ENCODE peak calls at places on chromosomes 16 and 17, in four cellular contexts. I is H1, J is WTC11, R is GM12878. O is an unnamed sample.

GRCh38 chr16:4696905-4697866 is 3.8 kb downstream of the NUDT16L1 start:
- DNase-seq in I (no peak), J (no peak), R (no peak), O (no peak)

GRCh38 chr16:69727916-69728270 is 1.5 kb upstream of the NQO1 start:
- DNase-seq in I (no peak), J (no peak), R (no peak), O (no peak)

GRCh38 chr17:20092973-20093626 is 83.9 kb downstream of the SPECC1 start:
- DNase-seq in I (no peak), J (no peak), R (no peak), O (no peak)

GRCh38 chr17:74417178-74418045 is 14.5 kb upstream of the GPRC5C start:
- DNase-seq in I (no peak), J (no peak), R (peak), O (peak)

GRCh38 chr17:62650587-62650986 is 23.1 kb downstream of the MRC2 start:
- DNase-seq in I (no peak), J (peak), R (no peak), O (no peak)

GRCh38 chr17:18121201-18121600 is 12.6 kb downstream of the MYO15A start:
- DNase-seq in I (no peak), J (no peak), R (no peak), O (no peak)

GRCh38 chr16:53769185-53769584 is 65.2 kb downstream of the FTO start:
- DNase-seq in I (no peak), J (no peak), R (no peak), O (no peak)

GRCh38 chr17:49987290-49987585 is 7.8 kb downstream of the DLX3 start:
- DNase-seq in I (no peak), J (no peak), R (no peak), O (no peak)

GRCh38 chr16:82041542-82041941 is 6.5 kb downstream of the HSD17B2 start:
- DNase-seq in I (no peak), J (no peak), R (no peak), O (no peak)

GRCh38 chr17:55086635-55087058 is 118.1 kb downstream of the STXBP4 start:
- DNase-seq in I (no peak), J (no peak), R (no peak), O (no peak)

GRCh38 chr17:36534881-36535668 is at the start of gene PIGW:
- DNase-seq in I (peak), J (peak), R (peak), O (peak)

GRCh38 chr16:74773431-74774222 is 993 bp downstream of the FA2H start:
- DNase-seq in I (no peak), J (no peak), R (no peak), O (no peak)

GRCh38 chr17:28745052-28745776 is 1.4 kb downstream of the TRAF4 start:
- DNase-seq in I (no peak), J (peak), R (no peak), O (peak)

GRCh38 chr17:21029032-21029431 is 13.8 kb downstream of the USP22 start:
- DNase-seq in I (no peak), J (no peak), R (no peak), O (no peak)

GRCh38 chr17:58195518-58196123 is 3.1 kb downstream of the EPX start:
- DNase-seq in I (no peak), J (no peak), R (no peak), O (no peak)

GRCh38 chr16:4529085-4530060 is 9.2 kb downstream of the CDIP1 start:
- DNase-seq in I (peak), J (peak), R (peak), O (no peak)

GRCh38 chr17:52136173-52136572 is 22.3 kb downstream of the CA10 start:
- DNase-seq in I (no peak), J (no peak), R (no peak), O (no peak)

GRCh38 chr17:81342700-81343070 is 47.6 kb upstream of the SLC38A10 start:
- DNase-seq in I (no peak), J (peak), R (no peak), O (no peak)

GRCh38 chr17:7852919-7853692 is 1.8 kb upstream of the TMEM88 start:
- DNase-seq in I (no peak), J (peak), R (no peak), O (no peak)

GRCh38 chr16:58421529-58421928 is 29.3 kb downstream of the GINS3 start:
- DNase-seq in I (no peak), J (no peak), R (no peak), O (no peak)

GRCh38 chr16:27367463-27368357 is 34.3 kb upstream of the IL21R start:
- DNase-seq in I (peak), J (peak), R (peak), O (peak)

GRCh38 chr16:79932564-79932963 is 332.0 kb upstream of the MAF start:
- DNase-seq in I (no peak), J (no peak), R (no peak), O (no peak)

GRCh38 chr16:49019081-49019633 is 262.5 kb downstream of the CBLN1 start:
- DNase-seq in I (no peak), J (peak), R (no peak), O (no peak)

GRCh38 chr16:3067929-3068288 is 2.5 kb downstream of the IL32 start:
- DNase-seq in I (no peak), J (no peak), R (no peak), O (no peak)

GRCh38 chr16:5024632-5025031 is 9.1 kb downstream of the NAGPA start:
- DNase-seq in I (no peak), J (no peak), R (no peak), O (no peak)

GRCh38 chr16:81967358-81967757 is 43.9 kb downstream of the SDR42E1 start:
- DNase-seq in I (no peak), J (no peak), R (no peak), O (no peak)

GRCh38 chr16:83615981-83616380 is 191.8 kb upstream of the HSBP1 start:
- DNase-seq in I (no peak), J (no peak), R (no peak), O (no peak)

GRCh38 chr17:50660887-50661345 is 26.2 kb downstream of the ABCC3 start:
- DNase-seq in I (no peak), J (no peak), R (no peak), O (no peak)

GRCh38 chr17:10612957-10613744 is 44.0 kb downstream of the MYH3 start:
- DNase-seq in I (no peak), J (no peak), R (no peak), O (no peak)

GRCh38 chr17:59807892-59808509 is 84.7 kb downstream of the TUBD1 start:
- DNase-seq in I (no peak), J (no peak), R (no peak), O (no peak)

GRCh38 chr16:74521691-74522090 is 85.2 kb downstream of the GLG1 start:
- DNase-seq in I (no peak), J (no peak), R (no peak), O (no peak)

GRCh38 chr17:70095455-70095854 is 20.4 kb downstream of the KCNJ16 start:
- DNase-seq in I (no peak), J (no peak), R (no peak), O (no peak)

GRCh38 chr17:13410874-13411273 is 190.9 kb downstream of the HS3ST3A1 start:
- DNase-seq in I (no peak), J (no peak), R (no peak), O (peak)

GRCh38 chr17:67672592-67672991 is 45.1 kb upstream of the NOL11 start:
- DNase-seq in I (no peak), J (no peak), R (no peak), O (no peak)

GRCh38 chr17:60442271-60443201 is 20.2 kb downstream of the CHCT1 start:
- DNase-seq in I (no peak), J (no peak), R (no peak), O (peak)

GRCh38 chr16:11627292-11627663 is 40.6 kb upstream of the LITAF start:
- DNase-seq in I (no peak), J (no peak), R (no peak), O (no peak)

GRCh38 chr16:57688987-57689771 is 5.4 kb upstream of the DRC7 start:
- DNase-seq in I (no peak), J (no peak), R (no peak), O (no peak)

GRCh38 chr17:39015546-39015935 is 48.3 kb upstream of the FBXO47 start:
- DNase-seq in I (no peak), J (no peak), R (no peak), O (no peak)

GRCh38 chr17:39014795-39015545 is 47.8 kb upstream of the FBXO47 start:
- DNase-seq in I (no peak), J (no peak), R (no peak), O (no peak)

GRCh38 chr17:39014044-39014794 is 47.0 kb upstream of the FBXO47 start:
- DNase-seq in I (no peak), J (no peak), R (no peak), O (peak)

GRCh38 chr17:39018267-39019134 is 51.3 kb upstream of the FBXO47 start:
- DNase-seq in I (no peak), J (no peak), R (peak), O (no peak)

GRCh38 chr17:39016193-39017153 is 49.3 kb upstream of the FBXO47 start:
- DNase-seq in I (no peak), J (no peak), R (no peak), O (no peak)
- TF ChIP-seq ATF2 in I (no peak), J (no peak), R (no peak), O (no peak)

GRCh38 chr16:73037331-73037745 is 10.6 kb downstream of the ZFHX3 start:
- DNase-seq in I (no peak), J (no peak), R (no peak), O (no peak)

GRCh38 chr16:73033271-73033998 is 14.5 kb downstream of the ZFHX3 start:
- DNase-seq in I (no peak), J (peak), R (no peak), O (no peak)

GRCh38 chr16:73034374-73034773 is 13.6 kb downstream of the ZFHX3 start:
- DNase-seq in I (no peak), J (no peak), R (peak), O (no peak)

GRCh38 chr16:73037845-73038570 is 9.9 kb downstream of the ZFHX3 start:
- DNase-seq in I (no peak), J (no peak), R (no peak), O (peak)

DNA sequence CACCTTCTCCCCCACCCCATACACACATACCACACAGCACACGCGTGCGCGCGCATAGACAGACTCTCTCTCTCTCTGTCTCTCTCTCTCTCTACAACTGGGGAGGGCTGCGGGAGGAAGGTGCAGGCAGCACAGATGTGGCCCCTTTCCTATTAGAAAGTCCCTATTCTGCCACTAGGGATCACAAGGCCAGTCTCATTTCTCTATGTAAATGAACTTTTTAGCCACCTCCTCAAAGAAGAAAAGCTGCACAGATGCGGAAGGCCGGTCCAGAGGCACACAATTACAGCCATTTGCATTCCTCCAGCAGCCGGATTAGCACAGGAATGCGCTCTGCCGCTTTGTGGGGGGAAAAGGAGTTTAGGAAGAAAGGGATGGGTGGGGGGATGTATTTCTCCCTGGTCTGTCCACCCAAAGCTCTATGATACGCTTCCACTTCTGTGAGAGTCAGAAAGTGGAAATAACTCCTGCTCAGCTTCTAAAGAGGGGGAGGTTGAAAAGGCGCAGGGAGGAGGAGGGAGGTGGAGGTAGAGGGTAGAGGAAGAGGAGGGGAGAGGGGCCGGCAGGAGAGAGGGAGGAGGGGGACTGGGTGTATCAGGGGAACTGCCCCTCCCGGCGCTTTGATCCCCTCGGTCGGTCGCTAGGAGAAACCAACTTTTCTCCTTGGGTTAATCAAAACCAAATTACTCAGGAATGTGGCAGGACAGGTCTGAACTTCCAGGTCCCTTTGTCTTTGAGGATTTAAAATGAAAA is 11.7 kb downstream of the ZFHX3 start:
- DNase-seq in I (no peak), J (peak), R (peak), O (no peak)
- TF ChIP-seq ATF2 in I (no peak), J (no peak), R (no peak), O (no peak)

GRCh38 chr17:15431201-15431600 is 36.2 kb downstream of the CDRT4 start:
- DNase-seq in I (no peak), J (no peak), R (no peak), O (no peak)
- TF ChIP-seq ATF2 in I (no peak), J (no peak), R (no peak), O (no peak)

GRCh38 chr17:9402590-9403199 is 172.9 kb downstream of the STX8 start:
- DNase-seq in I (peak), J (peak), R (no peak), O (peak)
- TF ChIP-seq ATF2 in I (no peak), J (no peak), R (no peak), O (no peak)